ENCODE peak calls at places on chromosome 17, in ten cellular contexts. O is HTR-8/SVneo; D is activated CD4-positive, alpha-beta T cell treated with anti-CD3 and anti-CD28 coated beads for 24 hours; P is fibroblast of pulmonary artery; C is fibroblast of the conjunctiva; L is mucosa of descending colon; Y is aorta; B is NCI-H2029; A is GF-D8; S is LNCaP clone FGC. F is an unnamed sample.

GRCh38 chr17:34227707-34228106 is 27.4 kb upstream of the CCL2 start:
- DNase-seq in D (no peak), S (no peak), Y (no peak), P (no peak), L (no peak), O (no peak), B (no peak), C (no peak), A (no peak), F (no peak)

GRCh38 chr17:15051913-15052312 is 213.2 kb downstream of the PMP22 start:
- DNase-seq in A (no peak), L (no peak), D (no peak), S (no peak), B (no peak), Y (no peak), P (no peak), O (no peak), C (no peak), F (no peak)

GRCh38 chr17:78034429-78035091 is 76.1 kb downstream of the TNRC6C start:
- DNase-seq in D (no peak), Y (no peak), O (no peak), C (no peak), A (no peak), L (no peak), P (peak; percentile 42), S (no peak), B (no peak), F (no peak)

GRCh38 chr17:64223283-64223682 is 39.8 kb downstream of the TEX2 start:
- DNase-seq in D (no peak), S (peak; percentile 41), C (no peak), P (no peak), A (no peak), B (no peak), L (no peak), Y (no peak), O (no peak), F (no peak)

GRCh38 chr17:71689782-71690181 is 431.0 kb upstream of the SOX9 start:
- DNase-seq in Y (no peak), B (no peak), S (no peak), D (no peak), A (no peak), C (no peak), P (no peak), L (no peak), O (no peak), F (no peak)

GRCh38 chr17:57577751-57578607 is 167.1 kb downstream of the CCDC182 start:
- DNase-seq in Y (no peak), P (peak; percentile 92), O (no peak), L (peak; percentile 29), D (no peak), S (no peak), C (peak; percentile 45), B (peak; percentile 34), A (peak; percentile 59), F (no peak)

GRCh38 chr17:2068101-2068518 is 13.2 kb downstream of the HIC1 start:
- DNase-seq in P (peak; percentile 67), O (no peak), C (no peak), A (no peak), D (no peak), B (no peak), L (no peak), Y (no peak), S (no peak), F (no peak)

GRCh38 chr17:14060706-14061105 is 8.6 kb upstream of the COX10 start:
- DNase-seq in B (no peak), S (no peak), P (no peak), C (no peak), L (no peak), D (no peak), A (no peak), O (no peak), Y (no peak), F (no peak)

GRCh38 chr17:63035271-63035670 is 69.2 kb downstream of the TANC2 start:
- DNase-seq in O (no peak), L (peak; percentile 17), D (no peak), A (no peak), P (peak; percentile 64), S (peak; percentile 35), C (peak; percentile 67), B (no peak), Y (no peak), F (no peak)

GRCh38 chr17:29613856-29614255 is 8.9 kb downstream of the CORO6 start:
- DNase-seq in A (no peak), B (no peak), C (no peak), S (no peak), P (no peak), Y (no peak), D (no peak), L (peak; percentile 20), O (no peak), F (no peak)

GRCh38 chr17:52419256-52419655 is 260.7 kb upstream of the CA10 start:
- DNase-seq in C (peak; percentile 0), O (no peak), B (peak; percentile 91), D (no peak), Y (no peak), L (no peak), A (no peak), S (peak; percentile 99), P (no peak), F (no peak)

GRCh38 chr17:38980455-38981217 is 13.4 kb upstream of the FBXO47 start:
- DNase-seq in O (no peak), A (no peak), B (no peak), Y (no peak), D (no peak), S (no peak), L (no peak), C (no peak), P (peak; percentile 32), F (no peak)

GRCh38 chr17:13362341-13363122 is 239.2 kb downstream of the HS3ST3A1 start:
- DNase-seq in A (no peak), Y (no peak), O (no peak), P (no peak), S (no peak), C (no peak), D (no peak), L (no peak), B (no peak), F (no peak)

GRCh38 chr17:40605301-40605700 is 40.0 kb upstream of the CCR7 start:
- DNase-seq in C (no peak), B (no peak), S (no peak), A (no peak), L (no peak), P (no peak), D (peak; percentile 64), O (no peak), Y (no peak), F (no peak)

GRCh38 chr17:44533533-44534246 is 23.6 kb upstream of the FZD2 start:
- DNase-seq in C (peak; percentile 80), D (peak; percentile 80), B (peak; percentile 68), L (peak; percentile 91), O (peak; percentile 98), P (peak; percentile 90), A (peak; percentile 42), S (no peak), Y (peak; percentile 98), F (peak; percentile 87)

GRCh38 chr17:13534946-13535345 is 66.8 kb downstream of the HS3ST3A1 start:
- DNase-seq in L (no peak), B (no peak), P (no peak), D (no peak), S (no peak), A (no peak), C (no peak), Y (no peak), O (no peak), F (no peak)

GRCh38 chr17:62827722-62828498 is 19.8 kb upstream of the MARCHF10 start:
- DNase-seq in L (no peak), O (no peak), A (no peak), S (peak; percentile 58), B (no peak), Y (no peak), P (peak; percentile 77), D (no peak), C (no peak), F (no peak)

GRCh38 chr17:79728169-79728907 is 2.4 kb upstream of the ENPP7 start:
- DNase-seq in Y (peak; percentile 87), D (peak; percentile 73), S (peak; percentile 77), O (peak; percentile 94), L (peak; percentile 88), B (peak; percentile 81), P (peak; percentile 94), A (peak; percentile 18), C (peak; percentile 89), F (no peak)

GRCh38 chr17:16551878-16552636 is 16.9 kb downstream of the ZNF287 start:
- DNase-seq in L (no peak), Y (no peak), S (no peak), D (no peak), P (no peak), B (no peak), A (no peak), C (no peak), O (no peak), F (no peak)

GRCh38 chr17:81961554-81962498 is 839 bp upstream of the NOTUM start:
- DNase-seq in S (no peak), P (no peak), D (no peak), L (no peak), Y (no peak), A (no peak), O (no peak), C (no peak), B (no peak), F (no peak)

GRCh38 chr17:44552361-44552760 is 4.9 kb upstream of the FZD2 start:
- DNase-seq in B (no peak), P (no peak), A (no peak), O (no peak), C (no peak), Y (no peak), D (no peak), S (no peak), L (no peak), F (no peak)

GRCh38 chr17:37182786-37183185 is 193.0 kb upstream of the C17orf78 start:
- DNase-seq in B (no peak), P (peak; percentile 13), S (no peak), L (no peak), C (no peak), Y (no peak), A (no peak), O (peak; percentile 31), D (no peak), F (no peak)

GRCh38 chr17:10172778-10173177 is 25.6 kb downstream of the GAS7 start:
- DNase-seq in P (no peak), Y (no peak), S (no peak), B (no peak), C (no peak), D (no peak), L (no peak), A (no peak), O (no peak), F (no peak)

GRCh38 chr17:66549312-66549705 is 246.9 kb downstream of the PRKCA start:
- DNase-seq in A (no peak), Y (no peak), D (no peak), S (no peak), C (peak; percentile 17), O (no peak), P (peak; percentile 40), L (no peak), B (no peak), F (no peak)

GRCh38 chr17:56593741-56594527 is 435 bp downstream of the NOG start:
- DNase-seq in D (no peak), S (peak; percentile 2), C (no peak), B (no peak), L (peak; percentile 26), Y (peak; percentile 85), P (peak; percentile 50), O (peak; percentile 63), A (no peak), F (peak; percentile 76)

GRCh38 chr17:66472123-66472522 is 169.7 kb downstream of the PRKCA start:
- DNase-seq in S (no peak), Y (no peak), P (no peak), B (no peak), O (no peak), A (no peak), C (no peak), D (no peak), L (no peak), F (no peak)

GRCh38 chr17:68704897-68705296 is 103.7 kb upstream of the FAM20A start:
- DNase-seq in C (peak; percentile 88), O (no peak), A (no peak), B (no peak), D (no peak), Y (no peak), L (no peak), S (no peak), P (no peak), F (no peak)

GRCh38 chr17:77356690-77357201 is 216.0 kb downstream of the SEC14L1 start:
- DNase-seq in B (no peak), S (no peak), D (no peak), P (no peak), Y (no peak), C (no peak), O (no peak), A (no peak), L (peak; percentile 8), F (peak; percentile 75)